ENCODE peak calls at places on chromosomes 2 and 18, in seven cellular contexts. C is upper lobe of right lung, I is prostate gland, N is astrocyte of the spinal cord, T is GM13977, S is GM12864, Z is fibroblast of lung. L is an unnamed sample.

GRCh38 chr2:224517963-224518362 is 67.2 kb downstream of the CUL3 start:
- DNase-seq in T (no peak), C (no peak), Z (no peak), S (no peak), I (no peak), N (no peak), L (no peak)

GRCh38 chr2:149526689-149527088 is 60.9 kb downstream of the MMADHC start:
- DNase-seq in C (no peak), T (no peak), I (no peak), S (no peak), Z (no peak), N (no peak), L (no peak)

GRCh38 chr18:35334821-35335220 is 9.4 kb downstream of the ZNF24 start:
- DNase-seq in C (no peak), N (peak), S (no peak), Z (peak), I (no peak), T (no peak), L (no peak)

GRCh38 chr18:27769152-27769551 is 407.8 kb downstream of the CDH2 start:
- DNase-seq in I (no peak), N (no peak), Z (no peak), S (no peak), C (no peak), T (no peak), L (no peak)

GRCh38 chr18:13445241-13445897 is 226.8 kb downstream of the LDLRAD4 start:
- DNase-seq in C (no peak), T (no peak), N (no peak), S (no peak), I (no peak), Z (no peak), L (no peak)

GRCh38 chr2:37916512-37917082 is 8.5 kb upstream of the RMDN2 start:
- DNase-seq in S (no peak), Z (peak), N (peak), I (peak), C (no peak), T (no peak), L (peak)

GRCh38 chr2:122506620-122507019 is 751.2 kb downstream of the TSN start:
- DNase-seq in Z (no peak), T (no peak), C (no peak), S (no peak), N (no peak), I (no peak), L (no peak)

GRCh38 chr2:95054016-95054415 is 28.5 kb downstream of the MAL start:
- DNase-seq in S (no peak), I (no peak), Z (no peak), N (no peak), T (no peak), C (peak), L (no peak)

GRCh38 chr2:55518846-55519167 is 711 bp upstream of the CFAP36 start:
- DNase-seq in C (no peak), N (peak), T (peak), Z (peak), I (no peak), S (no peak), L (peak)

GRCh38 chr2:227608469-227609338 is 5.9 kb downstream of the SCYGR3 start:
- DNase-seq in I (no peak), C (no peak), T (peak), N (no peak), S (no peak), Z (no peak), L (no peak)

GRCh38 chr2:183696028-183696427 is 571.8 kb downstream of the NUP35 start:
- DNase-seq in I (no peak), S (no peak), T (no peak), Z (no peak), N (no peak), C (no peak), L (no peak)

GRCh38 chr2:31397099-31397498 is 17.4 kb downstream of the XDH start:
- DNase-seq in Z (no peak), S (no peak), I (peak), C (no peak), N (no peak), T (no peak), L (no peak)

GRCh38 chr2:106843910-106844250 is 42.1 kb downstream of the ST6GAL2 start:
- DNase-seq in T (no peak), N (no peak), S (no peak), I (no peak), Z (no peak), C (no peak), L (no peak)

GRCh38 chr2:123916512-123916911 is 108.6 kb upstream of the CNTNAP5 start:
- DNase-seq in Z (no peak), T (no peak), S (no peak), C (no peak), I (no peak), N (no peak), L (peak)

GRCh38 chr2:165647409-165647808 is 146.6 kb downstream of the GALNT3 start:
- DNase-seq in I (no peak), S (no peak), Z (no peak), C (no peak), N (no peak), T (no peak), L (no peak)

GRCh38 chr2:126359494-126359893 is 296.5 kb upstream of the GYPC start:
- DNase-seq in S (no peak), I (no peak), C (no peak), Z (peak), N (peak), T (peak), L (peak)

GRCh38 chr2:101983486-101983885 is 8.3 kb upstream of the IL1R2 start:
- DNase-seq in I (peak), Z (peak), S (no peak), C (no peak), N (peak), T (no peak), L (peak)

GRCh38 chr2:25373269-25373981 is 31.7 kb upstream of the DNMT3A start:
- DNase-seq in Z (no peak), I (peak), C (peak), S (no peak), N (no peak), T (no peak), L (no peak)

GRCh38 chr2:189594305-189594704 is 13.7 kb upstream of the SLC40A1 start:
- DNase-seq in N (no peak), Z (no peak), S (no peak), I (no peak), T (no peak), C (no peak), L (no peak)

GRCh38 chr18:50297621-50298442 is 10.3 kb upstream of the CXXC1 start:
- DNase-seq in C (peak), I (no peak), T (peak), N (peak), S (peak), Z (peak), L (peak)

GRCh38 chr2:97870396-97870843 is 125.3 kb downstream of the TMEM131 start:
- DNase-seq in T (peak), Z (peak), C (no peak), S (peak), N (peak), I (no peak), L (peak)

GRCh38 chr18:44041553-44042418 is 638.9 kb upstream of the SETBP1 start:
- DNase-seq in S (no peak), I (no peak), C (no peak), T (no peak), Z (no peak), N (no peak), L (no peak)

GRCh38 chr2:167857406-167857805 is 390.0 kb downstream of the STK39 start:
- DNase-seq in C (no peak), N (no peak), Z (no peak), T (no peak), S (no peak), I (no peak), L (no peak)

GRCh38 chr2:9004338-9005204 is 1.1 kb upstream of the MBOAT2 start:
- DNase-seq in N (peak), C (no peak), S (no peak), T (no peak), I (no peak), Z (no peak), L (peak)

GRCh38 chr2:173164361-173164760 is 88.7 kb downstream of the MAP3K20 start:
- DNase-seq in T (no peak), I (no peak), C (no peak), N (no peak), S (no peak), Z (no peak), L (no peak)

GRCh38 chr2:159617651-159618050 is 1.3 kb upstream of the BAZ2B start:
- DNase-seq in S (no peak), C (no peak), T (no peak), I (peak), N (peak), Z (peak), L (peak)

GRCh38 chr2:195304310-195304709 is 352.7 kb upstream of the SLC39A10 start:
- DNase-seq in S (no peak), C (no peak), N (peak), Z (peak), I (no peak), T (no peak), L (peak)

GRCh38 chr18:54229660-54230059 is 5.2 kb upstream of the MBD2 start:
- DNase-seq in Z (no peak), T (peak), S (no peak), N (no peak), I (no peak), C (no peak), L (no peak)

GRCh38 chr2:119637371-119637770 is 41.6 kb upstream of the TMEM177 start:
- DNase-seq in Z (no peak), C (no peak), T (no peak), I (no peak), N (no peak), S (no peak), L (no peak)

GRCh38 chr2:105468655-105469042 is 69.8 kb upstream of the FHL2 start:
- DNase-seq in Z (no peak), T (no peak), C (no peak), S (no peak), I (no peak), N (no peak), L (no peak)

GRCh38 chr2:170509460-170510193 is 205.5 kb upstream of the SP5 start:
- DNase-seq in S (peak), Z (no peak), I (no peak), T (no peak), N (peak), C (no peak), L (no peak)

GRCh38 chr2:2104331-2104730 is 226.7 kb downstream of the MYT1L start:
- DNase-seq in N (no peak), C (no peak), Z (no peak), T (no peak), I (no peak), S (no peak), L (no peak)

GRCh38 chr18:8424917-8425725 is 184.1 kb upstream of the RAB12 start:
- DNase-seq in Z (peak), S (no peak), C (no peak), N (peak), I (no peak), T (no peak), L (peak)

GRCh38 chr2:68251855-68252406 is 401 bp downstream of the PPP3R1 start:
- DNase-seq in C (peak), I (peak), N (no peak), Z (no peak), T (peak), S (no peak), L (peak)

GRCh38 chr2:133843551-133843950 is 275.3 kb upstream of the NCKAP5 start:
- DNase-seq in N (no peak), T (no peak), I (no peak), C (no peak), Z (no peak), S (no peak), L (no peak)

GRCh38 chr18:3804336-3804735 is 354.4 kb downstream of the TGIF1 start:
- DNase-seq in S (no peak), T (no peak), I (no peak), N (no peak), C (no peak), Z (no peak), L (no peak)

GRCh38 chr2:126527836-126528490 is 128.0 kb upstream of the GYPC start:
- DNase-seq in T (peak), I (no peak), C (no peak), S (peak), Z (peak), N (peak), L (peak)

GRCh38 chr2:10561636-10562035 is 113.5 kb upstream of the ODC1 start:
- DNase-seq in T (no peak), C (no peak), Z (no peak), N (no peak), S (no peak), I (no peak), L (no peak)

GRCh38 chr2:47869859-47870258 is 36.4 kb downstream of the FBXO11 start:
- DNase-seq in T (no peak), N (peak), S (no peak), Z (no peak), I (no peak), C (no peak), L (no peak)

GRCh38 chr2:138501427-138502252 is at the start of gene SPOPL:
- DNase-seq in T (peak), N (peak), Z (peak), I (peak), S (no peak), C (peak), L (peak)
- TF ChIP-seq CTCF in T (no peak), N (peak), Z (no peak), I (peak), S (no peak), C (peak), L (no peak)

DNA sequence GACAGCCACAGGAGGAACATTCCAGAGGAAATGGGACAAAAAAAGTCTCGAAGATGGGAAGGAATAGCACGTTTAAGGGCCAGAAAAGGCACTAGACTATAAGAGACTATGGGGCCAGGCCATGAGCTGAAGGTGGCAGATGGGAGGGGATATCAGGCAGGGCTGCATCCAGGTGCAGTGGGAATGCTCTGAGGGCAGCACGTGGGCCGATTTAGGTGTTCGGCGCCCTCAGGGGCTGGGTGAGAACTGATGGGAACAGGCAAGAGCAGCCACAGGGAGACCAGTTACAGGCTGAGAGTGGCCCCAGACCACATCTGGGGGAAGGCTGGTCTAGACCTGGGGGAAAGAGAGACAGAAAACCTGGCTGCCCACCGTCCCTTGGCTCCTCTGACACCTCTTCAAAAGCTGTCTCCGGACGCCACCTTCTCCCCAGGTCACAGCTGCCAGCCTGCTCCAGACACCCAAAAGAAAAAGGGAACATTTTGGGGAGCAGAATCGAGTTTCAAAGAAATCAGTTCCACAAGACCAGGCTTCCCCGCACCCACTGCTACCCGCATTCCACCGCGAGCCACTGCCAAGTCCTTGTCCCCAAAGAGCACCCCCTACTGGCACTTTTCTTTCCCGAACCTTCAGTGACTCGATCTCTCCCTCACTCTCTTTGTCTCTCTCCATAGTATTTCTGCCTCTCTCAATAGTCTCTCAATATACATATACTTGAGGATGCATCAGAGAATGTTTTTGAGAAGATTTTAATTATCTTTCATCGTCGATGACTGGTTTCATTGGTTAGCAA is 190.1 kb upstream of the AGAP1 start:
- DNase-seq in I (no peak), S (no peak), T (no peak), N (no peak), Z (no peak), C (no peak), L (no peak)
- TF ChIP-seq CTCF in I (no peak), S (peak), T (no peak), N (no peak), Z (peak), C (no peak), L (no peak)

GRCh38 chr18:23825978-23826405 is 136.7 kb downstream of the LAMA3 start:
- DNase-seq in C (no peak), N (peak), Z (peak), I (peak), T (no peak), S (no peak), L (peak)

GRCh38 chr18:23822590-23823385 is 133.5 kb downstream of the LAMA3 start:
- DNase-seq in Z (no peak), S (no peak), C (no peak), N (peak), T (no peak), I (no peak), L (no peak)

GRCh38 chr18:23824704-23825103 is 135.5 kb downstream of the LAMA3 start:
- DNase-seq in S (no peak), N (peak), Z (no peak), I (no peak), C (no peak), T (no peak), L (peak)

GRCh38 chr18:23825496-23825895 is 136.2 kb downstream of the LAMA3 start:
- DNase-seq in Z (no peak), C (no peak), I (no peak), S (no peak), N (peak), T (no peak), L (peak)

DNA sequence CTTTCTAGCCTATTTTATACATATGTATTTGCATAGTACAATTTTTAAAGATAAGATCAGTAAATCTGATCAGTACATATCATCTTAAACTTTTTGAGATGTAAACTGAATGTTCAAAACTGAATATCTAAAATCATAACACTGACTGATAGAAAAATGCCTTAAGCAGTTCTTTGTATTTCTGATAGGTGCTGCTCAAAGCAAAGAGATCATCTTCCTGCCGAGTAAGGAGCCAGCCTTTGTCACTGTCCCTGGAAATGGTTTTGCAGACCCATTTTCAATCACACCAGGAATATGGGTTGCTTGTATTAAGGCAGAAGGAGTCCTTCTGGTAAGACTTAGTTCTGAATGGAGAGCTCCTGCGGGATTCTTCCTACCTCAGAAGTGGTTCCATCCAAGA is 135.0 kb downstream of the LAMA3 start:
- DNase-seq in I (no peak), S (no peak), N (no peak), T (no peak), C (no peak), Z (no peak), L (no peak)
- TF ChIP-seq CTCF in I (no peak), S (no peak), N (no peak), T (no peak), C (no peak), Z (no peak), L (peak)

DNA sequence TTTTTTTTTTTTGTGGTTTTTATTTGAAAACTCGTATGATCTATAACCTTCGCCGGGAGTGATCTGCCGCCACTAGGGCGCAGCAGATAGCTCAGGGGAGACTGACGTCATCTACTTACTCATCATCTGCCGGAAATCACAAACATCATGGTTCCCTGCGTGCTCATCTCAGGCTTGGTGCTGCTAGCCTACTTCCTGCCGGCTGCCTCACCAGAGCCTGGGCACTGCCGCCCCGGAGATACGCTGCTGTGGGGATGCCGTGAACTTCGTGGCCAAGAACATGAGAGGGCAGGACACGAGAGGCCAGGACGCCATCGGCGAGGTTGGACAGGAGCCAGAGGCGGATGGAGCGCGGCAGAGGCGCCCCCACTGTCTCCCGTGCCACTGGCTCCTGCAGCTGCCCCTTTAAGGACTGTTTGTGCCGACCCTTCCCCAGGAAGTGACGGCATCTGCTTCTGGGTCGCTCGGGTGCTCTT is 68.8 kb downstream of the DOK6 start:
- DNase-seq in Z (no peak), N (no peak), C (no peak), I (no peak), S (peak), T (peak), L (peak)
- TF ChIP-seq CTCF in Z (peak), N (no peak), C (peak), I (no peak), S (peak), T (peak), L (peak)

GRCh38 chr2:16172324-16173175 is 232.2 kb downstream of the MYCN start:
- DNase-seq in C (no peak), S (no peak), T (no peak), I (no peak), N (no peak), Z (no peak), L (no peak)

GRCh38 chr2:16174693-16175045 is 234.3 kb downstream of the MYCN start:
- DNase-seq in I (no peak), N (no peak), S (no peak), T (no peak), C (no peak), Z (no peak), L (no peak)

GRCh38 chr2:16175247-16175825 is 235.0 kb downstream of the MYCN start:
- DNase-seq in C (no peak), T (no peak), S (no peak), Z (no peak), N (no peak), I (no peak), L (no peak)

GRCh38 chr2:16171425-16171920 is 231.1 kb downstream of the MYCN start:
- DNase-seq in S (no peak), I (no peak), N (no peak), T (no peak), Z (no peak), C (no peak), L (no peak)

GRCh38 chr2:16173893-16174692 is 233.7 kb downstream of the MYCN start:
- DNase-seq in S (no peak), N (no peak), C (no peak), T (no peak), Z (no peak), I (no peak), L (no peak)
- TF ChIP-seq CTCF in S (no peak), N (no peak), C (no peak), T (no peak), Z (no peak), I (no peak), L (no peak)

L was measured in fibroblast of villous mesenchyme.